ENCODE peak calls at places on chromosomes 16 and 17, in four cellular contexts. Y, C, K and Z are unnamed samples.

GRCh38 chr16:3112058-3112880 is at the start of gene ZNF205:
- DNase-seq in Y (peak), C (peak), K (no peak), Z (no peak)

GRCh38 chr17:58331815-58332719 is 3.5 kb upstream of the TSPOAP1 start:
- DNase-seq in Y (no peak), C (peak), K (no peak), Z (peak)

GRCh38 chr16:47461598-47462266 is 601 bp downstream of the PHKB start:
- DNase-seq in Y (peak), C (no peak), K (no peak), Z (no peak)

GRCh38 chr16:87507351-87508069 is 14.7 kb upstream of the ZCCHC14 start:
- DNase-seq in Y (no peak), C (no peak), K (no peak), Z (no peak)

GRCh38 chr17:80843741-80844156 is 147.9 kb upstream of the CHMP6 start:
- DNase-seq in Y (no peak), C (peak), K (no peak), Z (no peak)

GRCh38 chr17:38338053-38338452 is 5.7 kb downstream of the GPR179 start:
- DNase-seq in Y (no peak), C (no peak), K (no peak), Z (no peak)

GRCh38 chr16:66247516-66248089 is 118.9 kb upstream of the CDH5 start:
- DNase-seq in Y (no peak), C (peak), K (no peak), Z (no peak)

GRCh38 chr17:63697341-63698286 is 2.3 kb downstream of the LIMD2 start:
- DNase-seq in Y (peak), C (peak), K (no peak), Z (peak)

GRCh38 chr17:17069849-17070248 is 27.6 kb downstream of the MPRIP start:
- DNase-seq in Y (no peak), C (no peak), K (no peak), Z (no peak)

GRCh38 chr17:42118545-42118944 is 2.6 kb downstream of the KAT2A start:
- DNase-seq in Y (peak), C (peak), K (no peak), Z (no peak)

GRCh38 chr16:4947722-4948503 is 10.2 kb upstream of the SEC14L5 start:
- DNase-seq in Y (no peak), C (no peak), K (no peak), Z (no peak)

GRCh38 chr17:38676706-38677504 is 2.1 kb upstream of the EPOP start:
- DNase-seq in Y (peak), C (peak), K (peak), Z (peak)

GRCh38 chr16:14324581-14324980 is 253.5 kb downstream of the MRTFB start:
- DNase-seq in Y (no peak), C (no peak), K (no peak), Z (no peak)

GRCh38 chr16:49602201-49603041 is 228.8 kb downstream of the C16orf78 start:
- DNase-seq in Y (no peak), C (no peak), K (no peak), Z (no peak)

GRCh38 chr16:82630688-82631087 is 3.9 kb downstream of the CDH13 start:
- DNase-seq in Y (no peak), C (no peak), K (no peak), Z (no peak)

GRCh38 chr17:81885454-81885853 is 5.9 kb downstream of the ALYREF start:
- DNase-seq in Y (no peak), C (no peak), K (no peak), Z (no peak)

GRCh38 chr17:10278218-10278617 is 79.8 kb upstream of the GAS7 start:
- DNase-seq in Y (no peak), C (no peak), K (peak), Z (no peak)

GRCh38 chr17:9080983-9081382 is 59.7 kb downstream of the NTN1 start:
- DNase-seq in Y (no peak), C (no peak), K (no peak), Z (no peak)

GRCh38 chr16:27706803-27707685 is 157.1 kb downstream of the KATNIP start:
- DNase-seq in Y (no peak), C (peak), K (no peak), Z (no peak)

GRCh38 chr17:67800495-67800928 is 24.8 kb upstream of the BPTF start:
- DNase-seq in Y (peak), C (peak), K (peak), Z (peak)

GRCh38 chr16:74606521-74607309 is at the start of gene GLG1:
- DNase-seq in Y (peak), C (peak), K (peak), Z (peak)

GRCh38 chr16:61590577-61590976 is 445.7 kb downstream of the CDH8 start:
- DNase-seq in Y (no peak), C (no peak), K (no peak), Z (no peak)

GRCh38 chr17:57086069-57086930 is 1.3 kb downstream of the AKAP1 start:
- DNase-seq in Y (peak), C (peak), K (no peak), Z (peak)

GRCh38 chr17:78653382-78653781 is 76.2 kb upstream of the DNAH17 start:
- DNase-seq in Y (peak), C (no peak), K (no peak), Z (no peak)

GRCh38 chr16:81879625-81880024 is 100.5 kb downstream of the PLCG2 start:
- DNase-seq in Y (no peak), C (no peak), K (no peak), Z (no peak)

GRCh38 chr17:45785373-45786193 is 1.5 kb downstream of the CRHR1 start:
- DNase-seq in Y (no peak), C (no peak), K (no peak), Z (no peak)

GRCh38 chr17:82113941-82114340 is 15.9 kb upstream of the FASN start:
- DNase-seq in Y (no peak), C (no peak), K (no peak), Z (no peak)

GRCh38 chr17:14760719-14761425 is 460.0 kb downstream of the HS3ST3B1 start:
- DNase-seq in Y (peak), C (no peak), K (no peak), Z (no peak)

GRCh38 chr17:9645858-9646555 is 690 bp downstream of the USP43 start:
- DNase-seq in Y (peak), C (peak), K (no peak), Z (no peak)

GRCh38 chr16:58022601-58023371 is 2.8 kb upstream of the MMP15 start:
- DNase-seq in Y (no peak), C (no peak), K (no peak), Z (no peak)

GRCh38 chr17:79201536-79202227 is 127.1 kb downstream of the ENGASE start:
- DNase-seq in Y (peak), C (no peak), K (no peak), Z (no peak)

GRCh38 chr17:3885970-3886369 is 6.9 kb downstream of the CAMKK1 start:
- DNase-seq in Y (peak), C (no peak), K (no peak), Z (no peak)
- H3K27ac ChIP-seq in Y (peak), C (peak), K (no peak), Z (no peak)

GRCh38 chr17:76193616-76194015 is 46.7 kb downstream of the RNF157 start:
- DNase-seq in Y (no peak), C (no peak), K (no peak), Z (peak)
- H3K27ac ChIP-seq in Y (no peak), C (no peak), K (no peak), Z (peak)

DNA sequence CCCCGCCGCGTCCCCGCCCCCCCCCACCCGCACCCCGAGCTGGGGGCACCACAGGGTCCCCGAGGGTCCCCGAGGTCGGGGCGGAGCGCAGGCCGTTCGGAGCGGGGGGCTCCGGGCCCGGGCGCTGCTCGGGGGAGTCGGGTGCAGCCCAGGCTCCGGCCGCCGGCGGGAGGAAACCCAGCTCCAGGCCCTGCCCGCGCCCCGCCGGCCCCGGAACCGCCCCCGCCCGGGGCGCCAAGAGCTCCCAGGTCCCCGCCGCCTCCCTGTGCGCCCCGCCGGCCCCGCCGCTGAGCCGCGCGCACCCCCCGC is 33.2 kb upstream of the RPH3AL start:
- DNase-seq in Y (no peak), C (no peak), K (no peak), Z (no peak)
- H3K27ac ChIP-seq in Y (peak), C (peak), K (peak), Z (no peak)

DNA sequence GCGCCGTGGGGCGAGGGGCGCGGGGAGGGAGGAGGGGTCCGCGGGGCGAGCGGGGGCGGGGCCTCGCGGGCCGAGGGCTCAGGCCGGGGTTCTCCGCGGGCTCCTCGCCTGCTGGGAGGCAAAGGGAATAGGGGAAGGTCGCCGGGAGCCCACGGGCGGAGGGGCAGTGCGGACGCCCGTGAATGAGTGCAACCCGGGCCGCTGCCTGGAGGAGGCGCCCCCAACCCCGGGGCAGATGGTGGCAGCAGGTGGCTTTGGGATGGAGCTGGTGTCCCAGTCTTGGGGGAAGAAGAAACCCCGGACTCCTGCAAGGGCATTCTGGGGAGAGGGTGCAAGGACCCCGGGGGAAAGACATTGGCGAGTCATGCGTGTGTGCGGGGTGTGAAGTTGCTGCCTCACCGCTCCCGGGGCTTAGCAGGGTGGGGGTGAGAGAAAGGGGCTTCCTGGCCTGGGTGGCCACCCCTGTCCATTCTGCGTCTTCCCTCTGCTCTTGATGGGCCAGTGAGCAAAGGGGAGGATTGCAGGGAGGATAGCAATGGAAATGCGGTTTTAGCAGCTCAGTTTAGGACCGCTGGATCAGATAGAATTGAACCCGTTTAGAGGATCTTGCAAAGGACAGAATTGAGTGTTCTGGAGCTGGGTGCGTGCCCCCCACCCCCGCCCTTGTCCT is 508 bp downstream of the KIAA0513 start:
- DNase-seq in Y (no peak), C (peak), K (no peak), Z (peak)
- H3K27ac ChIP-seq in Y (peak), C (peak), K (peak), Z (peak)